ENCODE peak calls at places on chromosomes 5 and 9, in eight cellular contexts. D is adrenal gland, B is suprapubic skin, A is left ventricle myocardium inferior, H is hepatocyte, J is GM23248, N is IMR-90, Q is Karpas-422. L is an unnamed sample.

GRCh38 chr9:70049236-70049635 is 5.6 kb downstream of the MAMDC2 start:
- DNase-seq in D (peak; percentile 56), B (peak; percentile 85), A (peak; percentile 52), H (peak; percentile 24), J (peak; percentile 76), N (peak; percentile 79), Q (no peak), L (no peak)

GRCh38 chr9:104746285-104746684 is 1.2 kb upstream of the NIPSNAP3A start:
- DNase-seq in D (no peak), B (no peak), A (no peak), H (no peak), J (no peak), N (no peak), Q (no peak), L (no peak)

GRCh38 chr9:95413793-95414192 is 96.3 kb upstream of the FANCC start:
- DNase-seq in D (no peak), B (no peak), A (no peak), H (no peak), J (no peak), N (no peak), Q (no peak), L (no peak)

GRCh38 chr9:134632329-134632728 is 9.3 kb upstream of the COL5A1 start:
- DNase-seq in D (peak; percentile 5), B (peak; percentile 55), A (peak; percentile 4), H (no peak), J (no peak), N (no peak), Q (no peak), L (no peak)

GRCh38 chr5:15452030-15452429 is 48.0 kb upstream of the FBXL7 start:
- DNase-seq in D (no peak), B (no peak), A (no peak), H (peak; percentile 16), J (peak; percentile 32), N (no peak), Q (no peak), L (no peak)

GRCh38 chr9:73143606-73144328 is 7.9 kb upstream of the ANXA1 start:
- DNase-seq in D (no peak), B (no peak), A (no peak), H (peak; percentile 75), J (peak; percentile 83), N (peak; percentile 88), Q (no peak), L (no peak)

GRCh38 chr5:176716320-176716719 is 69.0 kb downstream of the TSPAN17 start:
- DNase-seq in D (peak; percentile 80), B (no peak), A (no peak), H (peak; percentile 37), J (peak; percentile 65), N (peak; percentile 77), Q (no peak), L (no peak)

GRCh38 chr9:136517012-136517743 is 28.7 kb downstream of the NOTCH1 start:
- DNase-seq in D (no peak), B (no peak), A (no peak), H (no peak), J (no peak), N (no peak), Q (no peak), L (no peak)

GRCh38 chr9:126985870-126986498 is 71.4 kb downstream of the RALGPS1 start:
- DNase-seq in D (no peak), B (no peak), A (peak; percentile 70), H (peak; percentile 35), J (peak; percentile 74), N (peak; percentile 17), Q (no peak), L (peak; percentile 97)

GRCh38 chr9:113842086-113842485 is 34.0 kb upstream of the ZNF618 start:
- DNase-seq in D (no peak), B (no peak), A (no peak), H (no peak), J (no peak), N (peak; percentile 17), Q (no peak), L (no peak)

GRCh38 chr5:136080113-136080482 is 51.3 kb downstream of the TGFBI start:
- DNase-seq in D (no peak), B (no peak), A (no peak), H (no peak), J (no peak), N (no peak), Q (no peak), L (no peak)

GRCh38 chr5:61620660-61621650 is 288.9 kb downstream of the ZSWIM6 start:
- DNase-seq in D (no peak), B (no peak), A (no peak), H (no peak), J (no peak), N (no peak), Q (no peak), L (no peak)

GRCh38 chr5:27038476-27038875 is at the start of gene CDH9:
- DNase-seq in D (no peak), B (no peak), A (no peak), H (no peak), J (no peak), N (no peak), Q (no peak), L (no peak)

GRCh38 chr5:154487541-154487940 is 9.5 kb upstream of the HAND1 start:
- DNase-seq in D (no peak), B (peak; percentile 21), A (no peak), H (no peak), J (no peak), N (no peak), Q (no peak), L (no peak)

GRCh38 chr5:142861011-142861410 is 90.8 kb downstream of the ARHGAP26 start:
- DNase-seq in D (no peak), B (no peak), A (no peak), H (no peak), J (no peak), N (no peak), Q (no peak), L (no peak)

GRCh38 chr5:38424237-38425080 is 132.0 kb downstream of the LIFR start:
- DNase-seq in D (no peak), B (no peak), A (no peak), H (no peak), J (no peak), N (no peak), Q (no peak), L (no peak)

GRCh38 chr5:149962040-149962439 is 1.5 kb downstream of the SLC26A2 start:
- DNase-seq in D (no peak), B (no peak), A (no peak), H (peak; percentile 75), J (peak; percentile 84), N (peak; percentile 68), Q (peak; percentile 62), L (peak; percentile 1)

GRCh38 chr5:109788596-109788995 is 98.9 kb downstream of the MAN2A1 start:
- DNase-seq in D (no peak), B (no peak), A (no peak), H (no peak), J (no peak), N (no peak), Q (no peak), L (peak; percentile 43)

GRCh38 chr5:53425598-53426516 is 54.6 kb upstream of the FST start:
- DNase-seq in D (no peak), B (no peak), A (no peak), H (peak; percentile 49), J (peak; percentile 18), N (no peak), Q (peak; percentile 79), L (no peak)

GRCh38 chr5:151772868-151773561 is 1.3 kb downstream of the G3BP1 start:
- DNase-seq in D (peak; percentile 31), B (no peak), A (no peak), H (peak; percentile 53), J (peak; percentile 77), N (peak; percentile 56), Q (no peak), L (no peak)

GRCh38 chr5:37658440-37658839 is 181.4 kb downstream of the GDNF start:
- DNase-seq in D (no peak), B (no peak), A (no peak), H (no peak), J (no peak), N (no peak), Q (no peak), L (no peak)

DNA sequence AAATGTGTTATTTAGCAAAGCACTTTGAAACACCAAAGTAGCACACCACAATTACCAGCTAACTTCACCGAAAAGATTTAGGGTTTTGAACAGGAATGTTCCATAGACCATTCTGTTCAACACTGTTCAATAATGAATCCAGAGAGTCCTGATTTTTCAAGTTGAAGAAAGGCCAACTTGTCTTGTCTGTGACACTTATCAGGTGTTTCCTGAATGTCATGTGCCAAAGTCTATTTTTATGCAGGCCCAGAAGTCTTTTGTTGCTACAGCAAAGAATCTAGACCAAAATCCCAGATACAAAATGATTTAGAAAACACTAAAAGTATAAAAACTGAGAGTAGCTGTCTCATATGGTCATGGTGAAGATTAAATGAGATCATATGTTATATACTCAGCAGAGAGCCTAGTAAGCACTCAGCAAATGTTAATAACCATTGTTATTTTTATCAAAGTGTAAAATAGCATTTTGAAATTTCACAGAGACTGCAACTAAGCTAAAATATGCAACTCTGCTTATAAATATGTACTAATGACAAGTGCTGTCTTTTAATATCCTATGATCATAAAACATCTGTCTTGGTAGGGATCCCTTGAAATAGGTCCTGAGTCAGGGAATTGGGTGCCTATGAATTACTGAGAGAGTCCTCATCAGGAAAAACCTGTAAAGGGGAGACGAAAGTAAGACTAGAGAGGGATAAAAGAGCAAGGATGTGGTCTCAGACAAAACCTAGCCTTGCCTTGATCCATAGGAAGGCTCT is 122.4 kb upstream of the SLC12A2 start:
- DNase-seq in D (no peak), B (no peak), A (no peak), H (no peak), J (no peak), N (no peak), Q (no peak), L (no peak)
- H3K27ac ChIP-seq in D (no peak overlapping the region), B (no peak overlapping the region), A (peak overlapping the region; percentile 83), H (no peak overlapping the region), J (no peak overlapping the region), N (no peak overlapping the region), Q (peak overlapping the region; percentile 29), L (no peak overlapping the region)

GRCh38 chr5:14296533-14297331 is 153.6 kb downstream of the TRIO start:
- DNase-seq in D (no peak), B (no peak), A (no peak), H (no peak), J (peak; percentile 63), N (peak; percentile 36), Q (no peak), L (no peak)
- H3K36me3 ChIP-seq in D (peaks cover 9% of the 10 kb centered on the region), B (peaks cover 14% of the 10 kb centered on the region), A (peaks cover 20% of the 10 kb centered on the region), H (no peaks in the 10 kb centered on the region), J (peaks cover 70% of the 10 kb centered on the region), N (peaks cover 66% of the 10 kb centered on the region), Q (no peaks in the 10 kb centered on the region), L (no peaks in the 10 kb centered on the region)

GRCh38 chr9:110175275-110175968 is 32.5 kb downstream of the C9orf152 start:
- DNase-seq in D (no peak), B (no peak), A (no peak), H (no peak), J (no peak), N (no peak), Q (no peak), L (no peak)
- H3K4me1 ChIP-seq in D (no peaks in the 10 kb centered on the region), B (no peaks in the 10 kb centered on the region), A (no peaks in the 10 kb centered on the region), H (no peaks in the 10 kb centered on the region), J (peaks cover 14% of the 10 kb centered on the region), N (peaks cover 6% of the 10 kb centered on the region), Q (no peaks in the 10 kb centered on the region), L (no peaks in the 10 kb centered on the region)

DNA sequence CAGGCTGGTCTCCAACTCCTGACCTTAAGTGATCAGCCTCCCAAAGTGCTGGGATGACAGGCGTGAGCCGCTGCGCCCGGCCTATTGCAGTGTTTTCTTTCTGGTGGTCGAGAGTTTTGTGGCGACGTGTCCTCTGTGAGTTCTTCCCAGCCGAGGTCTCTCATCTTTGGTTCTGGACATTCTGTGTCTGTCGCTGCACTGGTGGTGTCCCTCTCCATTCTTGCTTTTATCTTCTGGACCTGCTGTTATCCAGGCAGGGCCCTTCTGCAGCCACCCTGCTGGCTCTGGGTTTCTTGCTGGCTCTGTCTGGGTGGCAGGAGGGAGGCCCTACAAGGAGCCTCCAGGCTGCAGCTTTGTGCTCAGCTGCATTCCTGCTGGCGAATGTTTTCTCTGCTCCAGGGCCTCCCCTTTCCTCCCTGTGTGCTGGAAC is 49.1 kb upstream of the EXOC3 start:
- DNase-seq in D (no peak), B (no peak), A (no peak), H (peak; percentile 50), J (peak; percentile 64), N (peak; percentile 39), Q (no peak), L (no peak)
- H3K27ac ChIP-seq in D (no peak overlapping the region), B (no peak overlapping the region), A (no peak overlapping the region), H (peak overlapping the region; percentile 64), J (peak overlapping the region; percentile 91), N (peak overlapping the region; percentile 79), Q (no peak overlapping the region), L (no peak overlapping the region)

L was measured in CD4-positive, CD25-positive, alpha-beta regulatory T cell.